ENCODE peak calls at places on chromosomes 1 and 21, in seven cellular contexts. B, T, F, H, P, L and E are unnamed samples.
A peak's percentile ranks its signal among the peaks of the same experiment; 100 is the strongest.

GRCh38 chr1:29960906-29961675 is 724.8 kb downstream of the PTPRU start:
- DNase-seq in B (no peak), T (no peak), F (no peak), H (no peak), P (no peak), L (no peak), E (no peak)

GRCh38 chr1:70528591-70529333 is 117.7 kb downstream of the CTH start:
- DNase-seq in B (no peak), T (peak; percentile 2), F (peak; percentile 33), H (no peak), P (peak; percentile 33), L (peak; percentile 59), E (peak; percentile 79)

GRCh38 chr1:2415801-2416208 is 3.4 kb upstream of the PEX10 start:
- DNase-seq in B (no peak), T (peak; percentile 36), F (no peak), H (peak; percentile 73), P (no peak), L (no peak), E (no peak)

GRCh38 chr1:156126701-156127534 is 12.4 kb downstream of the LMNA start:
- DNase-seq in B (peak; percentile 90), T (peak; percentile 89), F (peak; percentile 96), H (peak; percentile 57), P (peak; percentile 83), L (peak; percentile 98), E (no peak)

GRCh38 chr1:154117642-154118041 is 37.2 kb downstream of the NUP210L start:
- DNase-seq in B (no peak), T (no peak), F (no peak), H (no peak), P (no peak), L (no peak), E (no peak)

GRCh38 chr1:65066379-65066765 is 81.6 kb upstream of the AK4 start:
- DNase-seq in B (no peak), T (no peak), F (no peak), H (no peak), P (no peak), L (no peak), E (peak; percentile 34)

GRCh38 chr21:15050588-15051377 is 14.0 kb downstream of the NRIP1 start:
- DNase-seq in B (no peak), T (no peak), F (no peak), H (no peak), P (no peak), L (no peak), E (no peak)

GRCh38 chr21:34580181-34580700 is 34.7 kb downstream of the RCAN1 start:
- DNase-seq in B (no peak), T (no peak), F (no peak), H (no peak), P (no peak), L (peak; percentile 47), E (no peak)

GRCh38 chr1:20481158-20481617 is 4.8 kb downstream of the CAMK2N1 start:
- DNase-seq in B (no peak), T (no peak), F (peak; percentile 31), H (peak; percentile 71), P (peak; percentile 49), L (no peak), E (no peak)

GRCh38 chr21:35635261-35635660 is 425.1 kb downstream of the SETD4 start:
- DNase-seq in B (peak; percentile 90), T (no peak), F (peak; percentile 94), H (no peak), P (peak; percentile 84), L (peak; percentile 92), E (no peak)

GRCh38 chr1:213374369-213374768 is 323.3 kb downstream of the RPS6KC1 start:
- DNase-seq in B (no peak), T (peak; percentile 13), F (peak; percentile 32), H (peak; percentile 70), P (peak; percentile 50), L (peak; percentile 60), E (peak; percentile 65)

GRCh38 chr1:224784606-224785328 is 144.7 kb upstream of the DNAH14 start:
- DNase-seq in B (peak; percentile 21), T (no peak), F (peak; percentile 50), H (no peak), P (peak; percentile 44), L (peak; percentile 86), E (no peak)

GRCh38 chr1:226638001-226638601 is 89.5 kb downstream of the STUM start:
- DNase-seq in B (no peak), T (no peak), F (no peak), H (peak; percentile 43), P (no peak), L (no peak), E (no peak)

GRCh38 chr1:31548518-31548898 is 27.8 kb upstream of the TINAGL1 start:
- DNase-seq in B (no peak), T (no peak), F (peak; percentile 21), H (peak; percentile 63), P (no peak), L (no peak), E (peak; percentile 28)

GRCh38 chr1:205913451-205914204 is 29.6 kb downstream of the SLC26A9 start:
- DNase-seq in B (no peak), T (no peak), F (no peak), H (no peak), P (peak; percentile 11), L (peak; percentile 25), E (no peak)

GRCh38 chr1:66848193-66848592 is 47.1 kb upstream of the INSL5 start:
- DNase-seq in B (no peak), T (no peak), F (no peak), H (no peak), P (no peak), L (no peak), E (no peak)

GRCh38 chr1:53560572-53561487 is 101.6 kb downstream of the DMRTB1 start:
- DNase-seq in B (no peak), T (no peak), F (peak; percentile 44), H (peak; percentile 9), P (peak; percentile 60), L (no peak), E (no peak)
- H3K27me3 ChIP-seq in B (no peaks in the 10 kb centered on the region), T (peaks cover 3% of the 10 kb centered on the region), F (no peaks in the 10 kb centered on the region), H (no peaks in the 10 kb centered on the region), P (peaks cover 15% of the 10 kb centered on the region), L (no peaks in the 10 kb centered on the region), E (peaks cover 4% of the 10 kb centered on the region)

DNA sequence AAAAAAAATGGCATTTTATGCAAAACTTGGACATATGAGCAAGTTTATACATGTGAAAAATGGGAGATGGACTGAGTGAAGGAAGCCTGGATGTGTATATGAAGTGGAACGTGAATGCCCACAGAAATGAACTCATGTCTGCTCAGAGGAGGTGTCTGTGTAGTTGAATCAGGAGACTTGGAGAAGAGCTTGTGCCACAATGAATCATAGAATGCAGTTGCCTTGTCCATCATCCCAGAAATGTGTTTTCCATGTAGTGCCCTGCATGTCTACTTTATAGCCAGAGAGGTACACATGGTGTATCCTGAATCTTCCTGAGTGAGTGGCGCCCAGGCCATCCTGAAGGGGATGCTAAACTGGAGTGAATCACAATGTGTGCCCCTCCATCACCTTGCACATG is 2.6 kb upstream of the ILDR2 start:
- DNase-seq in B (no peak), T (no peak), F (no peak), H (no peak), P (no peak), L (no peak), E (no peak)
- H3K27me3 ChIP-seq in B (peaks cover 13% of the 10 kb centered on the region), T (peaks cover 10% of the 10 kb centered on the region), F (peaks cover 35% of the 10 kb centered on the region), H (no peaks in the 10 kb centered on the region), P (peaks cover 15% of the 10 kb centered on the region), L (peaks cover 45% of the 10 kb centered on the region), E (peaks cover 79% of the 10 kb centered on the region)

DNA sequence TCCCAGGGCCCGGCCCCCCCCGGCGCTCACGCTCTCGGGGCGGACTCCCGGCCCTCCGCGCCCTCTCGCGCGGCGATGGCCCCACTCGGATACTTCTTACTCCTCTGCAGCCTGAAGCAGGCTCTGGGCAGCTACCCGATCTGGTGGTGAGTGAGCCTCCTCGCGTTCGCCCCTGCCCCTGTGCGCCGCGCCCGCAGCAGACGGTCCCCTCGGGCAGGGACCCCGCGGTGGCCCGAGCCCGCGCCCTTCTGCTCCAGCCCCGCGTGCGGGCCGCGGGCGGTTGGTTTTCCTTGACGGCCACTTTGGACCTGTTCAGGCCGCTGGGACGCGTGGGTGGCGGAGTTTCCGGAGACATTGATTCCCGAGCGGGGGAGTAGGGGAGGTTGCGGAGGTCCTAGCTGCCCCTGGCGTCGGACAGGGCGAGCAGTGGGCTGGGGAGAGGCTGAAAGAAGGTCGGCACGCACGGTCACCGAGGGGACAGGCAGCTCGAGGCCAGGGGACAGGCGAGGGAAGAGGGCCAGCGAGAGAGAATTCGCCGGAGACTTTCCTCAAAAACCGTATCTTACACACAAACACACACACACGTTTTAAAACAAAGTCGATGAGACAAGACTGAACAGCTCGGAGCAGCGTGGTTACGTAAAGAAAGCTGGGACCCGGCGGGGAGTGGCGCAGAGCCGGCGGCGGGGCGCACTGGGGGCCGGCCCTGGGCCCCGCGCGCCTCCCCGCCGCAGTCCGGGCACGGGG is 429 bp downstream of the WNT3A start:
- DNase-seq in B (no peak), T (no peak), F (no peak), H (peak; percentile 30), P (no peak), L (peak; percentile 31), E (no peak)
- H3K27me3 ChIP-seq in B (peaks cover 43% of the 10 kb centered on the region), T (peaks cover 28% of the 10 kb centered on the region), F (peaks cover 73% of the 10 kb centered on the region), H (peaks cover 38% of the 10 kb centered on the region), P (peaks cover 37% of the 10 kb centered on the region), L (peaks cover 80% of the 10 kb centered on the region), E (peaks cover 14% of the 10 kb centered on the region)

GRCh38 chr1:41390171-41390570 is 28.9 kb downstream of the FOXO6 start:
- DNase-seq in B (no peak), T (no peak), F (no peak), H (no peak), P (no peak), L (no peak), E (no peak)

GRCh38 chr1:41389009-41389408 is 27.8 kb downstream of the FOXO6 start:
- DNase-seq in B (no peak), T (no peak), F (no peak), H (no peak), P (no peak), L (no peak), E (no peak)

GRCh38 chr1:41391834-41392527 is 30.7 kb downstream of the FOXO6 start:
- DNase-seq in B (no peak), T (no peak), F (no peak), H (no peak), P (no peak), L (no peak), E (no peak)

GRCh38 chr1:41392528-41392924 is 31.3 kb downstream of the FOXO6 start:
- DNase-seq in B (no peak), T (no peak), F (no peak), H (no peak), P (no peak), L (no peak), E (no peak)

DNA sequence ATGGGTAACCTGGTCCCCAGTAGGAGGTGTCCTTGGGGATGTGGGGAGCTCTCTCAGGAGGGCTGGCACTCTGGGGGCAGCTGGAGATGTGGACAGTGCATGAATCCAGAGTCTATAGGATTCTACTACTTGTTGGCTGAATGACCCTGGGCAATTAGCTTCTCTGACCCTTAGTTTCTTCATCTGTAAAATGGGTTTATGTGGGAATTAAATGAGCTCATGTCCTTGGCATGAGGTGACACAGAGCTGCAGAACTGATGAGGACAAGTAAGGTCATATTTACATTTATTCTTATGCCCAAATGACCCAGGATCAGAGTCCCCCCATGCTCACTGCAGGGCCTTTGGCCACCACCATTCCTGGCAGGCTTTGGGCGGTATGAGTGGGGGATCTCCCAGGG is 29.3 kb downstream of the FOXO6 start:
- DNase-seq in B (no peak), T (no peak), F (no peak), H (no peak), P (no peak), L (no peak), E (no peak)
- H3K27me3 ChIP-seq in B (peaks cover 40% of the 10 kb centered on the region), T (no peaks in the 10 kb centered on the region), F (peaks cover 79% of the 10 kb centered on the region), H (no peaks in the 10 kb centered on the region), P (peaks cover 28% of the 10 kb centered on the region), L (peaks cover 43% of the 10 kb centered on the region), E (no peaks in the 10 kb centered on the region)